ENCODE peak calls at places on chromosomes 4 and X, in four cellular contexts. R is SK-N-SH, Y is K562, Z is GM12878. L is an unnamed sample.

GRCh38 chrX:67717571-67717970 is 173.8 kb downstream of the AR start:
- DNase-seq in R (no peak), Y (peak), Z (no peak), L (no peak)

GRCh38 chr4:182240161-182241130 is 2.8 kb upstream of the TENM3 start:
- DNase-seq in Z (no peak), R (peak), Y (no peak), L (no peak)

GRCh38 chrX:3697701-3698279 is 15.7 kb downstream of the PRKX start:
- DNase-seq in Z (no peak), Y (no peak), R (no peak), L (no peak)

GRCh38 chrX:110180928-110181310 is 137.0 kb downstream of the AMMECR1 start:
- DNase-seq in Y (no peak), R (no peak), Z (no peak), L (no peak)

GRCh38 chrX:114046695-114047279 is 537.1 kb upstream of the HTR2C start:
- DNase-seq in R (no peak), Y (no peak), Z (no peak), L (no peak)

GRCh38 chr4:1045595-1046201 is 34.3 kb downstream of the FGFRL1 start:
- DNase-seq in R (no peak), Y (no peak), Z (no peak), L (no peak)

GRCh38 chr4:182593413-182593812 is 323.8 kb downstream of the DCTD start:
- DNase-seq in Z (no peak), R (no peak), Y (no peak), L (no peak)

GRCh38 chr4:4685810-4686209 is 144.0 kb upstream of the STX18 start:
- DNase-seq in R (no peak), Y (no peak), Z (no peak), L (no peak)

GRCh38 chr4:122854444-122854843 is 27.8 kb downstream of the FGF2 start:
- DNase-seq in R (no peak), Y (no peak), Z (no peak), L (no peak)

GRCh38 chrX:13659057-13659456 is 6.1 kb downstream of the TCEANC start:
- DNase-seq in Z (no peak), Y (no peak), R (no peak), L (no peak)

GRCh38 chrX:136810493-136810892 is 29.8 kb upstream of the ARHGEF6 start:
- DNase-seq in Z (no peak), Y (no peak), R (no peak), L (no peak)

GRCh38 chrX:7586126-7586525 is 256.8 kb upstream of the VCX start:
- DNase-seq in Y (peak), Z (no peak), R (peak), L (no peak)

GRCh38 chrX:45755719-45756118 is 555.0 kb upstream of the DIPK2B start:
- DNase-seq in Z (no peak), R (no peak), Y (no peak), L (no peak)

GRCh38 chr4:61201562-61202099 is 1.5 kb downstream of the ADGRL3 start:
- DNase-seq in Y (no peak), Z (no peak), R (peak), L (peak)

GRCh38 chr4:148017801-148018200 is 285.9 kb downstream of the ARHGAP10 start:
- DNase-seq in Z (no peak), Y (no peak), R (no peak), L (no peak)

GRCh38 chr4:75919914-75920313 is 17.7 kb upstream of the PPEF2 start:
- DNase-seq in Y (no peak), Z (no peak), R (no peak), L (no peak)

GRCh38 chr4:177583000-177583399 is 140.8 kb upstream of the AGA start:
- DNase-seq in Y (no peak), Z (no peak), R (no peak), L (no peak)

GRCh38 chr4:18051281-18051680 is 29.7 kb upstream of the LCORL start:
- DNase-seq in Y (no peak), R (no peak), Z (no peak), L (no peak)

GRCh38 chrX:39518451-39519212 is 579.1 kb downstream of the BCOR start:
- DNase-seq in Y (no peak), Z (no peak), R (peak), L (no peak)

GRCh38 chr4:2932951-2933565 is 30.1 kb downstream of the NOP14 start:
- DNase-seq in Y (no peak), Z (no peak), R (peak), L (no peak)

DNA sequence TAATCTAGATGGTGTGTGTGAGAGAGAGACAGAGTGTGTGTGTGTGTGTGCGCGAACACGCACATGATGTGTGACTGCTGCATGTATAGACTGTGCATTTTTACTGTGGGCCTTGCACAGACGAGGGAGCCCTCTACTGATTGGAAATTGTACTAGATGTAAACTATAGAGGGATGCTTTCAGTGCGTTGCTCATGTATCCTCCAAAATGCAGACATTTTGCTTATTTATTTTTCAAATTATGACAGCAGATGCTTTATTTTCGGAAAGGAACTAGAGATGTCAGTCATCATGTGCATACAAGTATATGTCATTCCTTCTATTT is 168.4 kb upstream of the GK2 start:
- DNase-seq in Z (no peak), Y (peak), R (peak), L (no peak)
- TF ChIP-seq NRF1 in Z (no peak), Y (no peak), R (peak), L (no peak)

GRCh38 chr4:20327808-20328207 is 76.1 kb downstream of the SLIT2 start:
- DNase-seq in Y (no peak), Z (no peak), R (no peak), L (no peak)

GRCh38 chr4:20326977-20327376 is 75.3 kb downstream of the SLIT2 start:
- DNase-seq in Z (no peak), Y (no peak), R (peak), L (no peak)

GRCh38 chr4:20323991-20324390 is 72.3 kb downstream of the SLIT2 start:
- DNase-seq in Z (no peak), Y (no peak), R (no peak), L (no peak)

GRCh38 chr4:20331642-20332041 is 79.9 kb downstream of the SLIT2 start:
- DNase-seq in R (no peak), Z (no peak), Y (no peak), L (no peak)

DNA sequence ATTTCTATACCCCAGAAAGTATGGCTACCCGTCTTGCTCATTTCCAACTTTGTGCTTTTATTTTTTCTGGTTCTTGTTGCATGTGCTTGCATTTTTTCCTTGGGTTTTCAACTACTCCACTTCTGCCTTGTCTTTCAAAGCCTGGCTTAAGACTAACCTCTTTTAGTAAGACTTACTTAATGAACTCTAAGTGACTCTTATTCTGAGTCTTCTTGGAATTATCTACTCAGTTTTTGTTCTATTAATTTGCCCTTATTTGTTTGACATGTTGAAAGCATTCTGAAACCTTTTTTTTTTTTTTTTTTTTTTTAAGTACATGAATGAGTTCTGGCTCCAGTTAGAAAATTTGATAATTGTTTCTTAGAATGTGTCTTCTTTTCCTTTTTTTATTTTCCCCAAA is 74.8 kb downstream of the SLIT2 start:
- DNase-seq in Z (no peak), Y (no peak), R (no peak), L (no peak)
- TF ChIP-seq NRF1 in Z (no peak), Y (no peak), R (no peak), L (no peak)

GRCh38 chrX:80511969-80512760 is 91.9 kb downstream of the TENT5D start:
- DNase-seq in Y (peak), Z (no peak), R (no peak), L (no peak)
- TF ChIP-seq NRF1 in Y (no peak), Z (no peak), R (no peak), L (no peak)

GRCh38 chr4:15654556-15655222 is 468 bp downstream of the FBXL5 start:
- DNase-seq in Y (peak), R (no peak), Z (no peak), L (no peak)

GRCh38 chr4:15657366-15657765 is 2.2 kb upstream of the FBXL5 start:
- DNase-seq in R (no peak), Y (no peak), Z (no peak), L (no peak)

GRCh38 chr4:15655223-15656037 is at the start of gene FBXL5:
- DNase-seq in Z (peak), R (peak), Y (peak), L (no peak)

GRCh38 chr4:15658136-15658535 is 3.0 kb upstream of the FBXL5 start:
- DNase-seq in Y (no peak), R (no peak), Z (no peak), L (no peak)

DNA sequence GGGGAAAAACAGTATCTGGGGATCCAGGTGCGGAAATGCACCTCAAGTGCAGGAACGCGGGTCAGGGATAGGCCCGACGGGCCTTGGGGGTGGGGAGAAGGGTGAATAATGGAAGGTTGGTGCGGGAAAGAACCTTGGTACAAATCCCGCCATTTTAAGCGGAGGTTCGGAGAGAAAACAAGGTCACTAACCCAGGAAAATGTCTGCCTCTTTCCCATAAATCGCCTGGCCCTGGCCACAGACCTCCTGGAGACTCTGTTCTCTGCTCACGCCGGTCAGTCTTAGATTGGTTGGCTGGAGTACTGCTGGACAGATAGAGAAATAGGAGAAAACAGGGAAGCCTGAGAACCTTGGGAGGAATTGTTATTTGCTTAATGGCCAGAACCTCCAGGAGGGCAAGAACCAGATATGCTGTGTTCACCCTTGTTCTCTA is 897 bp upstream of the FBXL5 start:
- DNase-seq in R (no peak), Y (no peak), Z (no peak), L (no peak)
- TF ChIP-seq NRF1 in R (no peak), Y (no peak), Z (no peak), L (no peak)

GRCh38 chrX:79564362-79564761 is 197.2 kb upstream of the ITM2A start:
- DNase-seq in Z (no peak), R (no peak), Y (no peak), L (no peak)
- TF ChIP-seq NRF1 in Z (no peak), R (no peak), Y (no peak), L (no peak)

DNA sequence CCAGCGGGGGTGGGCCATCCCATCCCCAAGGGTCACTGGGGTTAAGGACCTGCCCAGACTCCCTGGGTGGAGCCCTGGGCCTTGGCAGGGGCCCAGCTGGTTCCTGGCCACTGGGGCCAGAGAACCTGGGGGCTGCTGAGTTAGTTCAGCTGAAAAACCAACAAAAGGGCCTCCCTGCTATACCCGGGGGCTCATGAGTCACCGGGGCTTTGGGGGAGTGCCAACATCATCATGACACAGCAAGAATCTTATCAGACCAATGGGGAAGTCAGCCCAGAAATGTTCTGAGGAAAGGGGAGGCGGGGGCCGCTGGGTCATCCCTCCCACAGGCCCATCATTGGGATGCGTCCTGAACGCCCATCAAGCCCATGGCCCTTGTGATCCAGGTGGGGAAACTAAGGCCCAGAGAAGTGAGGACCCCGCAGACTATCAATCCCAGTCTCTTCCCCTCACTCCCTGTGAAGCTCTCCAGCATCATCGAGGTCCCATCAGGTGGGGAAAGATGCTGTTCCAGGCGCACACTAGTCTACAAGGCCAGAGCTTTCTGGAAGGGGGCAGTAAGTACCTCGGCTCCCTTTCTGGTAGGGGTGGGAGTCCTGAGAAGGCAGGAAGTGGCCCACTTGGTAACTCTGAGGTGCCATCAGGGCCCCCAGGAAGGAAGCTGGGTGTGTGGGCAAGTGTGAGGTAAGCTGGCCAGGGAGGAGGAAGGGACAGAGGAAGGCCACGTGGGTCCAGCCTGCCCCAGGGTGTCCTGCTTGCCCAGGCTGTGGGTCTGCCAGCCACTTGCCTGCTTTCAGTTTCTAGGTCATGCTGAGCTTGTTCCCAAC is 4.5 kb downstream of the G6PD start:
- DNase-seq in Y (peak), Z (no peak), R (no peak), L (no peak)
- TF ChIP-seq NRF1 in Y (peak), Z (no peak), R (no peak), L (no peak)

GRCh38 chrX:129786210-129786651 is 6.5 kb downstream of the SASH3 start:
- DNase-seq in Y (peak), Z (peak), R (no peak), L (no peak)

GRCh38 chrX:129790146-129790545 is 10.4 kb downstream of the SASH3 start:
- DNase-seq in Z (no peak), Y (no peak), R (no peak), L (no peak)

GRCh38 chrX:129788527-129788926 is 8.8 kb downstream of the SASH3 start:
- DNase-seq in Z (no peak), Y (no peak), R (no peak), L (no peak)

GRCh38 chrX:129785160-129785947 is 5.6 kb downstream of the SASH3 start:
- DNase-seq in Z (no peak), R (no peak), Y (no peak), L (no peak)

DNA sequence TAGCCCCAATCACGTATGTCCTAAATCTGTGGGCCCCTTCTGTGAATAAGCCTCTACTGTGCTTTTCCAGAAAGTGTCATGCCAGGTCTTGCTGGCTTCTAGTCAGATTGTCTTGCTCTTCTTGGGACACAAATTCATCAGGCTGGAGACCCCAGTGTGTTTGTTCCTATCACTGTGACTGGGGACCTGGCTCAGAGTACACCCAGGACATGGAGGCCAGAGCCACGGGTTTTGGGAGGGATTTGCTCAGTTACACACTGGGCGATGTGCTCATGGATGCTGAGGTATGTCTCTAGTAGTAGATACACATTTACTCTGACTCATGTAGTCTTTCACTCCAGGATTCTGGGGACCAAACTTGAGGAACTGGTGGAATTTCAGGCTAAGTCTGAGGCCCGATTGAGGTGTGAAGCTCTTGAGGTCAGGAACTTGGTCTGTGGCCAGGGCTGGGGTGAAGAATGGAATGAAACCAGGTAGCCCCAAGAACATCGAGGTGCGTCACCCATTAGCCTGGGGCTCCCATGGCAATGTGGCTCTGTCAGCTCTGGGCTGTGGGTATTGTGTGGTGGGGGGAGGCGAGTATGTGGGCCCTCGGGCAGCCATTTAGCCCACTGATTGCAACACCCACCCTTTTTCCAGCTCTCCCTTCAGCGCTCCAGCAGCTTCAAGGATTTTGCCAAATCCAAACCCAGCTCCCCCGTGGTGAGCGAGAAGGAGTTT is 7.7 kb downstream of the SASH3 start:
- DNase-seq in R (no peak), Z (no peak), Y (no peak), L (no peak)
- TF ChIP-seq NRF1 in R (no peak), Z (no peak), Y (no peak), L (no peak)

DNA sequence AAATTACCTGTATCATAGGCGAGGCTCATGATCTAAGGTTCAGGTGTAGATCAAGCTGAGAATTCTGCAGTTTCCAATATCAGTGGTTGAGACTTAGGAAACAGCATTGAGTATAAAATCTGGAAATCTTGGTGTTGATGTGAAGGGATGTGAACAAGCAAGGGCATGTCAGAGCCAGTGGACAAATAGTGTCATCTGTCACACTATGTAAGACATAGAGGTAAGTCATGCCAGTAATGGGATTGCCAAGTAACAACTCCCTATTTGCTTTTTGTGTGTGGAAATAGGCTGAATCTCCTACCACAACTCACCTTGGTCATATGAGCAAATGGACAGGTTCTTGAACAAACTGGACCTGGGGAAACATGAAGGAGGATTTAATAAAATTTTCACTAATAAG is 334.5 kb upstream of the EMCN start:
- DNase-seq in R (no peak), Y (no peak), Z (no peak), L (no peak)
- TF ChIP-seq NRF1 in R (no peak), Y (no peak), Z (no peak), L (no peak)

L was measured in H1.